ENCODE peak calls at places on chromosomes 16 and 17, in seven cellular contexts. F, U, E, W, G, N and I are unnamed samples.

GRCh38 chr17:72258711-72259110 is 137.9 kb downstream of the SOX9 start:
- DNase-seq in F (no peak), U (no peak), E (no peak), W (no peak), G (no peak), N (no peak), I (no peak)

GRCh38 chr16:1550696-1551095 is 17.2 kb downstream of the TMEM204 start:
- DNase-seq in F (no peak), U (no peak), E (no peak), W (no peak), G (no peak), N (no peak), I (no peak)

GRCh38 chr17:19958023-19958422 is 19.6 kb downstream of the AKAP10 start:
- DNase-seq in F (no peak), U (no peak), E (peak), W (no peak), G (no peak), N (peak), I (peak)

GRCh38 chr17:40552806-40553693 is 12.2 kb downstream of the CCR7 start:
- DNase-seq in F (peak), U (no peak), E (no peak), W (no peak), G (no peak), N (no peak), I (no peak)

GRCh38 chr17:45135978-45136791 is 698 bp downstream of the ACBD4 start:
- DNase-seq in F (no peak), U (peak), E (no peak), W (no peak), G (no peak), N (no peak), I (no peak)

GRCh38 chr17:15917439-15918027 is 27.4 kb upstream of the ADORA2B start:
- DNase-seq in F (no peak), U (no peak), E (no peak), W (no peak), G (no peak), N (peak), I (no peak)

GRCh38 chr16:560701-561412 is 663 bp downstream of the PRR35 start:
- DNase-seq in F (no peak), U (no peak), E (no peak), W (no peak), G (no peak), N (no peak), I (no peak)

GRCh38 chr16:4613636-4614570 is 785 bp downstream of the UBALD1 start:
- DNase-seq in F (peak), U (peak), E (no peak), W (peak), G (no peak), N (peak), I (peak)

GRCh38 chr17:30969989-30970680 is 704 bp upstream of the RNF135 start:
- DNase-seq in F (peak), U (peak), E (peak), W (no peak), G (no peak), N (peak), I (peak)

GRCh38 chr16:72985148-72985882 is 62.6 kb downstream of the ZFHX3 start:
- DNase-seq in F (no peak), U (peak), E (no peak), W (no peak), G (no peak), N (peak), I (peak)

GRCh38 chr16:54939537-54940278 is 9.0 kb downstream of the IRX5 start:
- DNase-seq in F (no peak), U (no peak), E (no peak), W (no peak), G (no peak), N (no peak), I (no peak)